ENCODE peak calls at places on chromosomes 12 and 14, in four cellular contexts. One of them, this sample, is unnamed.

GRCh38 chr14:73786632-73786941 is 65.0 kb upstream of the PTGR2 start:
- DNase-seq in RWPE2: peak; percentile 61
- DNase-seq in transverse colon: peak; percentile 40
- DNase-seq in testis: no peak
- DNase-seq in this sample: peak; percentile 57

GRCh38 chr14:70894868-70895267 is 12.4 kb upstream of the PCNX1 start:
- DNase-seq in RWPE2: no peak
- DNase-seq in transverse colon: no peak
- DNase-seq in testis: no peak
- DNase-seq in this sample: no peak

GRCh38 chr12:49000346-49000745 is 1.2 kb upstream of the DDN start:
- DNase-seq in RWPE2: no peak
- DNase-seq in transverse colon: no peak
- DNase-seq in testis: no peak
- DNase-seq in this sample: no peak

GRCh38 chr12:4302881-4303280 is 18.1 kb upstream of the TIGAR start:
- DNase-seq in RWPE2: no peak
- DNase-seq in transverse colon: no peak
- DNase-seq in testis: no peak
- DNase-seq in this sample: no peak

GRCh38 chr12:32718926-32719325 is 36.8 kb downstream of the YARS2 start:
- DNase-seq in RWPE2: peak; percentile 83
- DNase-seq in transverse colon: no peak
- DNase-seq in testis: no peak
- DNase-seq in this sample: no peak

GRCh38 chr14:61836184-61836583 is 74.0 kb downstream of the SNAPC1 start:
- DNase-seq in RWPE2: no peak
- DNase-seq in transverse colon: no peak
- DNase-seq in testis: no peak
- DNase-seq in this sample: no peak

GRCh38 chr12:70831538-70831937 is 89.0 kb downstream of the PTPRR start:
- DNase-seq in RWPE2: no peak
- DNase-seq in transverse colon: no peak
- DNase-seq in testis: no peak
- DNase-seq in this sample: no peak

GRCh38 chr12:77122661-77123060 is 57.3 kb upstream of the E2F7 start:
- DNase-seq in RWPE2: no peak
- DNase-seq in transverse colon: no peak
- DNase-seq in testis: no peak
- DNase-seq in this sample: no peak

GRCh38 chr12:10016881-10017280 is 6.5 kb downstream of the CLEC12B start:
- DNase-seq in RWPE2: no peak
- DNase-seq in transverse colon: no peak
- DNase-seq in testis: no peak
- DNase-seq in this sample: no peak

GRCh38 chr12:117968084-117968789 is 553 bp downstream of the KSR2 start:
- DNase-seq in RWPE2: no peak
- DNase-seq in transverse colon: no peak
- DNase-seq in testis: no peak
- DNase-seq in this sample: no peak

GRCh38 chr14:82420874-82421273 is 887.2 kb upstream of the SEL1L start:
- DNase-seq in RWPE2: no peak
- DNase-seq in transverse colon: no peak
- DNase-seq in testis: peak; percentile 21
- DNase-seq in this sample: no peak

GRCh38 chr12:94875525-94875924 is 128.0 kb downstream of the NDUFA12 start:
- DNase-seq in RWPE2: no peak
- DNase-seq in transverse colon: no peak
- DNase-seq in testis: no peak
- DNase-seq in this sample: no peak

GRCh38 chr12:109452489-109452888 is 24.6 kb downstream of the KCTD10 start:
- DNase-seq in RWPE2: no peak
- DNase-seq in transverse colon: no peak
- DNase-seq in testis: no peak
- DNase-seq in this sample: no peak

GRCh38 chr12:52191841-52192791 is at the start of gene KRT80:
- DNase-seq in RWPE2: peak; percentile 96
- DNase-seq in transverse colon: peak; percentile 84
- DNase-seq in testis: peak; percentile 94
- DNase-seq in this sample: peak; percentile 88

GRCh38 chr12:46675736-46676135 is 150.1 kb downstream of the SLC38A4 start:
- DNase-seq in RWPE2: no peak
- DNase-seq in transverse colon: no peak
- DNase-seq in testis: peak; percentile 20
- DNase-seq in this sample: no peak

GRCh38 chr12:45727994-45728624 is 1.4 kb upstream of the ARID2 start:
- DNase-seq in RWPE2: no peak
- DNase-seq in transverse colon: no peak
- DNase-seq in testis: no peak
- DNase-seq in this sample: no peak

GRCh38 chr12:72281145-72281544 is 9.0 kb downstream of the TRHDE start:
- DNase-seq in RWPE2: no peak
- DNase-seq in transverse colon: no peak
- DNase-seq in testis: no peak
- DNase-seq in this sample: no peak

GRCh38 chr12:6936642-6937480 is 6.8 kb upstream of the RNU7-1 start:
- DNase-seq in RWPE2: no peak
- DNase-seq in transverse colon: no peak
- DNase-seq in testis: no peak
- DNase-seq in this sample: peak; percentile 77

GRCh38 chr14:87407344-87407743 is 585.6 kb downstream of the GALC start:
- DNase-seq in RWPE2: no peak
- DNase-seq in transverse colon: no peak
- DNase-seq in testis: no peak
- DNase-seq in this sample: peak; percentile 24

GRCh38 chr12:113292091-113292490 is 42.8 kb downstream of the SLC8B1 start:
- DNase-seq in RWPE2: no peak
- DNase-seq in transverse colon: no peak
- DNase-seq in testis: no peak
- DNase-seq in this sample: no peak

DNA sequence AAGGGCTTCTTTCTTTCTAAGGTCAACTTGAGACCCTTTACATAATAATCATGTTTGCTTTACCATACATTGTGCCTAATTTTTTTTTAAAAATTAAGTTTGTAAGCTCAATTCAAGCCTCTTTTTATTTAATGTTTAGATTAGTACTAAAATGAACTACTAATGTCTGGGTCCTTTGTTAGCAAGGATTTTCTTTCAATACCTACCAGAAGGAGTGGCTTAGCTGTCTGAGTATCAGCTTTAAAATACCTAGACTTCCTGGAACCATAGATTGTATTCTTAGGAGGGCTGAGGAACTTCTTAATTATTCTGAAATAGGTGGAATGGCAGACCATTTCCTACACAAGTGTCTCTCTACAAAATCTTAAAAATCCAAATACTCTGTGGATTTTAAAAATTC is 122.1 kb downstream of the HMGA2 start:
- DNase-seq in RWPE2: no peak
- DNase-seq in transverse colon: no peak
- DNase-seq in testis: no peak
- DNase-seq in this sample: no peak
- H3K4me1 ChIP-seq in RWPE2: peaks cover 89% of the 10 kb centered on the region
- H3K4me1 ChIP-seq in transverse colon: peaks cover 6% of the 10 kb centered on the region
- H3K4me1 ChIP-seq in testis: peaks cover 16% of the 10 kb centered on the region
- H3K4me1 ChIP-seq in this sample: peaks cover 10% of the 10 kb centered on the region

GRCh38 chr14:22713631-22713950 is 52.9 kb upstream of the OXA1L start:
- DNase-seq in RWPE2: no peak
- DNase-seq in transverse colon: no peak
- DNase-seq in testis: no peak
- DNase-seq in this sample: no peak
- H3K4me3 ChIP-seq in RWPE2: peak overlapping the region; percentile 32
- H3K4me3 ChIP-seq in transverse colon: peak overlapping the region; percentile 43
- H3K4me3 ChIP-seq in testis: no peak overlapping the region
- H3K4me3 ChIP-seq in this sample: no peak overlapping the region

DNA sequence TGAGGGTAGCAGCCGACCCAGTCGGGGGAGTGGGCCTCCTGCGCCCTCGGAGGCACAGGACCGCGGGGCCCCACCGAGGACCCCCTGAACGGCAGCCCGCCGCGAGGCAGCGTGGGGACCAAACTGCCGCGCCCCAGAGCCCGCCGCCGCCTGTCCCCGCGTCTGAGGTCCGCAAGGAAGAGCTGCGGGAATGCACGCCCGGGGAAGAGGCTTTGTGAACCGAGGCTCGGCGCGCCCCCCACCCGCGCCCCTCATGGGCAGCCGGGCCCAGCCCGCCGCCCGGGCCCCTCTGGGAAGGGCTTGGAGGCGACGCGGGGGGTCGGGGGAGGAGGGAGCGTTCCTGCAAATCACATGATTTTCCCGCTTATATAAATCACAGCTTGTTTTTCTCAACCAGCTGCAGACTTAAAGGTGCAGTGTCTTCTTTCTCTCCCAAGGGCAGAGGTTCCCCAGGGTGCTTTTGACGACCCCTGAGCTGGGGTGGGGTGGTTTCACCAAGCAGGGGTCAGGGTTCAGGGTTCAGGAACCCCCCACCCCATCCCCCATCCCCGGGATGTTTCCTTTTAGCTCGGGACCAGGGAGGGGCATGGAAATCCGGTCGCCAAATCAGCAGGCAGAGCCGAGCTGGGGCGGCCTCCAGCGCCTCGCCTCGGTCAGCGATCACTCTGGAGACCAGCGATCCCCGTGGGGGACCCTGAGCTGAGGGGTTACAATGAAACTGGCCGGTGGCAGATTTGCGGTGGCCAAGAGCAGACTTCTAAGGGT is 44.7 kb upstream of the ATP23 start:
- DNase-seq in RWPE2: no peak
- DNase-seq in transverse colon: peak; percentile 79
- DNase-seq in testis: peak; percentile 81
- DNase-seq in this sample: peak; percentile 89
- H3K27ac ChIP-seq in RWPE2: no peak overlapping the region
- H3K27ac ChIP-seq in transverse colon: peak overlapping the region; percentile 99
- H3K27ac ChIP-seq in testis: peak overlapping the region; percentile 92
- H3K27ac ChIP-seq in this sample: peak overlapping the region; percentile 99

DNA sequence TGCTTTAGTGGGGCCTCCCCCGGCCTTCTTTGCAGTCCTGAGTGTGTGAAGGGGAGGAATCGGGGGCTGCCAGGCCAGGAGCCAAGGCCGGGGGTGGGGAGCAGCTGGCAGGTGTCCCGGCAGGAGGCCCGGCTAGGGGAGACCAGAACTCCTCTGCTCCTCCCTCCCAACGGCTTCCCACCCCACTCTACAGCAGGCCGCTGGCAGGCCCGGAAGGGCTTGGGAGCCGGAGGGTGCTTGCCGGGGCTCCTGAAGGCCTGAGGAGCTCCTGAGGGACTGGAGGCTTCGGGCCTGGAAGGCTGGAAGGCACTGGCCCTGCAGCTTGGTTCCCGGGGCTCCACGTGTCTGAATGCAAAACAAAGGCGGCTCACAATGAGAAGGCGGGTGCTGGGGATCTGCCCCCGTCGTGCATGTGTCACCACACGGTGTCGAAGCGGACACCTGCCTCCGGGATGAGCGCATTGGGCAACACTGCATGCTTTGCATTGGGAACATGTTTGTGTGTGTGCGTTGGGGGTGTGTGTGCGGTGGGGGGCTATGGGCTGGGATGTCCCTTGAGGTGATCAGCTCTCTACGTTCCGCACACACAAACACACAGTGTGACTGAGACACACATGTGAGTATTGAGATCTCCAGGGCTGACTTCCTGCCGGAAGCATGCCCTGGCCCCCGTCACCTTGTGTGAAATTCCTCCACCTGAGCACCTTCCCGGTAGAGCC is 30.9 kb upstream of the ANKRD9 start:
- DNase-seq in RWPE2: no peak
- DNase-seq in transverse colon: no peak
- DNase-seq in testis: no peak
- DNase-seq in this sample: no peak
- H3K4me1 ChIP-seq in RWPE2: peaks cover 15% of the 10 kb centered on the region
- H3K4me1 ChIP-seq in transverse colon: peaks cover 18% of the 10 kb centered on the region
- H3K4me1 ChIP-seq in testis: peaks cover 15% of the 10 kb centered on the region
- H3K4me1 ChIP-seq in this sample: peaks cover 19% of the 10 kb centered on the region

DNA sequence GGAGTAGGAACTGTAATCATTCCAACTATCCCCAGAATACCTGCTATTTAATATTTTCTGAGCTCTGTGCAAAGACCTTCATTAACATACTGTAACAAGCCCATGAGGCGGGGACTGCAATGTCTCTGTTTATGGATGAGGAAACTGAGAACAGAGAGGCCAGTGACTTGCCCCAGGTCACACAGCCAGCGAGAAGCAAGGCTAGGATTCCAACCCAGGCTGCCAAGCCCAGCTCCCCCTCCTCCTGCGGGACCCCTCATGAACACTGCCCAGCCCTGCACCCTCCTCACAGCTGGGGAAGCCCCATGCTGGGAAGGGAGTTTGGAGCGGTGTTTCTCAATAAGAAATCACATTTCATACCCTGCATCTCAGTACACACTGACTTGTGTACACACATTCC is 10.9 kb downstream of the HVCN1 start:
- DNase-seq in RWPE2: no peak
- DNase-seq in transverse colon: no peak
- DNase-seq in testis: no peak
- DNase-seq in this sample: no peak
- H3K4me3 ChIP-seq in RWPE2: no peak overlapping the region
- H3K4me3 ChIP-seq in transverse colon: no peak overlapping the region
- H3K4me3 ChIP-seq in testis: no peak overlapping the region
- H3K4me3 ChIP-seq in this sample: no peak overlapping the region

GRCh38 chr12:1761857-1762256 is 58.5 kb upstream of the LRTM2 start:
- DNase-seq in RWPE2: no peak
- DNase-seq in transverse colon: no peak
- DNase-seq in testis: no peak
- DNase-seq in this sample: no peak

GRCh38 chr12:1760566-1761382 is 59.6 kb upstream of the LRTM2 start:
- DNase-seq in RWPE2: no peak
- DNase-seq in transverse colon: no peak
- DNase-seq in testis: peak; percentile 60
- DNase-seq in this sample: no peak

DNA sequence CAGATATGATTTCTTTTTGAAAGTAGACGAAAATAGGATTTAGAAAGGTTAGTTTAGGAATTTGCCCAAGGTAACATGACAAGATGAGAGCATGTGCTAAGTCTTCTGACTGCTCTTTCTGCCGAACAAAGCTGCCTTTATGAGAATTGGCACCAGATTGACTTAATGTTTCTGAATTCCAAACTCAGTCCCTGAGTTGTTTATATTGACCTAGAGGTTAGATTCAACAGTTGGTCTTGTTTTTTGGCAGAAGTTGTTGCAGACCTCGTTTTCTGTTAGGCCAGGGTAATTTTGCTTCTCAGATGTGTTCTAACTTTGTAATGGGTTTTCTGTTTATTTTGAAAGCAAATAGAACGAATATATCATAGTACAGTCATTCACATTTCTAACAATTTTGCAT is 61.5 kb upstream of the LRTM2 start:
- DNase-seq in RWPE2: no peak
- DNase-seq in transverse colon: no peak
- DNase-seq in testis: no peak
- DNase-seq in this sample: no peak
- H3K27ac ChIP-seq in RWPE2: no peak overlapping the region
- H3K27ac ChIP-seq in transverse colon: no peak overlapping the region
- H3K27ac ChIP-seq in testis: peak overlapping the region; percentile 63
- H3K27ac ChIP-seq in this sample: no peak overlapping the region

This sample was measured in heart left ventricle.